ENCODE peak calls at places on chromosomes 6 and 20, in nine cellular contexts. B, U, G, J, E, X, Q, L and M are unnamed samples.
A peak's percentile ranks its signal among the peaks of the same experiment; 100 is the strongest.

GRCh38 chr6:141451508-141452353 is 681.0 kb upstream of the GJE1 start:
- DNase-seq in B (no peak), U (peak; percentile 74), G (no peak), J (no peak), E (peak; percentile 52), X (no peak), Q (peak; percentile 70), L (no peak), M (no peak)

GRCh38 chr20:12916699-12917098 is 92.1 kb upstream of the SPTLC3 start:
- DNase-seq in B (no peak), U (no peak), G (no peak), J (no peak), E (peak; percentile 5), X (no peak), Q (no peak), L (no peak), M (no peak)

GRCh38 chr6:125944434-125944816 is 12.1 kb upstream of the HINT3 start:
- DNase-seq in B (peak; percentile 74), U (peak; percentile 91), G (peak; percentile 78), J (no peak), E (no peak), X (no peak), Q (peak; percentile 68), L (no peak), M (no peak)

GRCh38 chr6:153051801-153052200 is 49.3 kb upstream of the MTRF1L start:
- DNase-seq in B (no peak), U (peak; percentile 19), G (no peak), J (no peak), E (no peak), X (no peak), Q (no peak), L (no peak), M (no peak)

GRCh38 chr6:26272171-26272631 is 92.8 kb upstream of the BTN3A2 start:
- DNase-seq in B (no peak), U (no peak), G (peak; percentile 77), J (peak; percentile 58), E (peak; percentile 74), X (no peak), Q (no peak), L (peak; percentile 18), M (no peak)

GRCh38 chr20:63054695-63055240 is 48.0 kb upstream of the BHLHE23 start:
- DNase-seq in B (no peak), U (no peak), G (peak; percentile 46), J (no peak), E (no peak), X (no peak), Q (no peak), L (no peak), M (no peak)

GRCh38 chr6:46637145-46637544 is 15.5 kb downstream of the CYP39A1 start:
- DNase-seq in B (peak; percentile 81), U (peak; percentile 70), G (no peak), J (no peak), E (no peak), X (no peak), Q (peak; percentile 76), L (no peak), M (no peak)

GRCh38 chr6:169722362-169723199 is 1.7 kb downstream of the PHF10 start:
- DNase-seq in B (no peak), U (peak; percentile 81), G (peak; percentile 77), J (no peak), E (peak; percentile 68), X (peak; percentile 36), Q (peak; percentile 71), L (peak; percentile 30), M (peak; percentile 21)

GRCh38 chr20:38523697-38524096 is 51.1 kb downstream of the RALGAPB start:
- DNase-seq in B (no peak), U (peak; percentile 57), G (no peak), J (no peak), E (no peak), X (no peak), Q (peak; percentile 69), L (no peak), M (no peak)

GRCh38 chr6:90285611-90286381 is 10.8 kb downstream of the BACH2 start:
- DNase-seq in B (peak; percentile 38), U (peak; percentile 87), G (peak; percentile 81), J (no peak), E (peak; percentile 74), X (peak; percentile 41), Q (peak; percentile 80), L (peak; percentile 31), M (peak; percentile 12)

GRCh38 chr20:46568570-46569129 is 18.2 kb upstream of the OCSTAMP start:
- DNase-seq in B (peak; percentile 16), U (peak; percentile 60), G (peak; percentile 86), J (no peak), E (no peak), X (no peak), Q (peak; percentile 77), L (no peak), M (no peak)

GRCh38 chr6:159871911-159872310 is 18.9 kb upstream of the MAS1 start:
- DNase-seq in B (no peak), U (no peak), G (no peak), J (no peak), E (no peak), X (no peak), Q (no peak), L (no peak), M (no peak)

GRCh38 chr20:11323821-11324220 is 593.9 kb upstream of the BTBD3 start:
- DNase-seq in B (no peak), U (peak; percentile 30), G (no peak), J (no peak), E (no peak), X (no peak), Q (no peak), L (no peak), M (no peak)

GRCh38 chr20:57683876-57684275 is 25.9 kb downstream of the PMEPA1 start:
- DNase-seq in B (no peak), U (no peak), G (no peak), J (no peak), E (no peak), X (no peak), Q (no peak), L (no peak), M (no peak)

GRCh38 chr6:36985384-36985962 is 523 bp downstream of the MTCH1 start:
- DNase-seq in B (no peak), U (no peak), G (no peak), J (no peak), E (no peak), X (no peak), Q (no peak), L (no peak), M (no peak)

GRCh38 chr6:2264932-2265331 is 19.5 kb upstream of the GMDS start:
- DNase-seq in B (no peak), U (peak; percentile 27), G (no peak), J (no peak), E (no peak), X (no peak), Q (peak; percentile 58), L (no peak), M (no peak)
- TF ChIP-seq CTCF in B (no peak), U (no peak), G (no peak), J (no peak), E (no peak), X (no peak), Q (no peak), L (no peak), M (no peak)

GRCh38 chr6:43635387-43636311 is at the start of gene MAD2L1BP:
- DNase-seq in B (no peak), U (peak; percentile 60), G (peak; percentile 93), J (peak; percentile 62), E (peak; percentile 84), X (peak; percentile 79), Q (peak; percentile 74), L (peak; percentile 74), M (peak; percentile 85)
- TF ChIP-seq CTCF in B (no peak), U (no peak), G (no peak), J (no peak), E (no peak), X (no peak), Q (no peak), L (no peak), M (no peak)

DNA sequence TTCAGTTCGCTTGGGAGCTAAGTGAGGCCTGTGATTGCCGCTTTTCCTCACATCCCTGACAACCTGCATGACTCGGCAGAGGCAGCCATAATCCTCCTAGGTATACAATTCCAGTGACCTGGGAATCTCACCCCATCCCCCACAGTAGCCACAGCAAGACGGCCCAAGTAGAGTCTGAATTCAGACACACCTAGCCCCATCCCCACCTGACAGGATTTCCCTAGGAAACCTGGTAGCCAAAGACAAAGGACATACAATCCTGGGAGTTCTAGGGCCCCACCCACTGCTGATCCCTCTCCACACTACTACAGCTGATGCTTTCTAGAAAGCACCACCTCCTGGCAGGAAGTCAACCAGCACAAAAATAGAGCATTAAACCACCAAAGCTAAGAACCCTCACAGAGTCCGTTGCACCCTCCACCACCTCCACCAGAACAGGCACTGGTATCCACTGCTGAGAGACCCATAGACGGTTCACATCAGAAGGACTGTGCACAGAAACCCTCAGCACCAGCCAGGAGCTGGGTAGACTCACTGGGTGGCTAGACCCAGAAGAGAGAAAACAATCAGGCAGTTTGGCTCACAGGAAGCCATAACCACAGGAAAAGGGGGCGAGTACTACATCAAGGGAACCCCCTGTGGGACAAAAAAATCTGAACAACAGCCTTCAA is 17.9 kb upstream of the RUNX2 start:
- DNase-seq in B (no peak), U (no peak), G (no peak), J (no peak), E (no peak), X (no peak), Q (no peak), L (peak; percentile 1), M (no peak)
- TF ChIP-seq CTCF in B (no peak), U (no peak), G (no peak), J (no peak), E (no peak), X (no peak), Q (no peak), L (no peak), M (no peak)

GRCh38 chr20:58772786-58773185 is 77.9 kb downstream of the GNAS-AS1 start:
- DNase-seq in B (no peak), U (no peak), G (no peak), J (no peak), E (no peak), X (no peak), Q (no peak), L (no peak), M (no peak)
- TF ChIP-seq CTCF in B (no peak), U (no peak), G (no peak), J (no peak), E (no peak), X (no peak), Q (no peak), L (no peak), M (no peak)

GRCh38 chr6:32196682-32197616 is 4.5 kb upstream of the GPSM3 start:
- DNase-seq in B (no peak), U (peak; percentile 12), G (peak; percentile 70), J (no peak), E (peak; percentile 29), X (peak; percentile 49), Q (no peak), L (no peak), M (peak; percentile 63)
- TF ChIP-seq CTCF in B (no peak), U (no peak), G (peak; percentile 8), J (no peak), E (no peak), X (no peak), Q (no peak), L (no peak), M (no peak)